ENCODE peak calls at places on chromosome 18, in eight cellular contexts. Z is CD4-positive, CD25-positive, alpha-beta regulatory T cell; V is GM12865; N is fibroblast of the conjunctiva; P is ELR; J is activated T-cell treated with anti-CD3 and anti-CD28 coated beads for 1 hour; U is mesendoderm; R is non-pigmented ciliary epithelial cell. M is an unnamed sample.

GRCh38 chr18:55779711-55780590 is 192.0 kb upstream of the TCF4 start:
- DNase-seq in Z (no peak), V (peak; percentile 30), N (no peak), P (peak; percentile 63), J (no peak), U (peak; percentile 63), R (no peak), M (no peak)

GRCh38 chr18:59699750-59700534 is 2.7 kb upstream of the CCBE1 start:
- DNase-seq in Z (no peak), V (no peak), N (no peak), P (no peak), J (no peak), U (no peak), R (no peak), M (no peak)

GRCh38 chr18:25669741-25670140 is 317.8 kb upstream of the ZNF521 start:
- DNase-seq in Z (no peak), V (no peak), N (no peak), P (peak; percentile 39), J (no peak), U (peak; percentile 37), R (no peak), M (no peak)

GRCh38 chr18:46372670-46373069 is 268.5 kb downstream of the HAUS1 start:
- DNase-seq in Z (no peak), V (no peak), N (no peak), P (no peak), J (no peak), U (no peak), R (no peak), M (no peak)

GRCh38 chr18:35490894-35491688 is 6.7 kb downstream of the INO80C start:
- DNase-seq in Z (no peak), V (no peak), N (no peak), P (no peak), J (no peak), U (peak; percentile 77), R (no peak), M (no peak)

GRCh38 chr18:10453885-10454772 is at the start of gene APCDD1:
- DNase-seq in Z (no peak), V (no peak), N (no peak), P (no peak), J (no peak), U (peak; percentile 93), R (no peak), M (no peak)

GRCh38 chr18:2274613-2275012 is 296.7 kb downstream of the METTL4 start:
- DNase-seq in Z (no peak), V (no peak), N (no peak), P (no peak), J (no peak), U (no peak), R (no peak), M (no peak)

GRCh38 chr18:38539871-38540270 is 974.3 kb upstream of the CELF4 start:
- DNase-seq in Z (no peak), V (no peak), N (no peak), P (no peak), J (no peak), U (no peak), R (no peak), M (no peak)

GRCh38 chr18:33749831-33750230 is 171.8 kb downstream of the ASXL3 start:
- DNase-seq in Z (no peak), V (peak; percentile 38), N (no peak), P (no peak), J (no peak), U (no peak), R (no peak), M (no peak)

GRCh38 chr18:525066-525797 is 24.7 kb upstream of the COLEC12 start:
- DNase-seq in Z (no peak), V (no peak), N (no peak), P (peak; percentile 95), J (no peak), U (no peak), R (peak; percentile 23), M (peak; percentile 33)

GRCh38 chr18:74234326-74235171 is 57.2 kb downstream of the CYB5A start:
- DNase-seq in Z (no peak), V (no peak), N (peak; percentile 77), P (peak; percentile 51), J (no peak), U (no peak), R (peak; percentile 62), M (no peak)

GRCh38 chr18:79335833-79336360 is 59.8 kb upstream of the NFATC1 start:
- DNase-seq in Z (no peak), V (no peak), N (no peak), P (no peak), J (no peak), U (no peak), R (no peak), M (no peak)

GRCh38 chr18:8856187-8856586 is 150.8 kb downstream of the MTCL1 start:
- DNase-seq in Z (no peak), V (no peak), N (no peak), P (no peak), J (no peak), U (no peak), R (no peak), M (no peak)

GRCh38 chr18:45752681-45753080 is 28.7 kb downstream of the SLC14A1 start:
- DNase-seq in Z (no peak), V (no peak), N (no peak), P (no peak), J (no peak), U (no peak), R (no peak), M (no peak)

GRCh38 chr18:48613589-48613988 is 74.8 kb downstream of the CTIF start:
- DNase-seq in Z (no peak), V (no peak), N (no peak), P (no peak), J (no peak), U (no peak), R (no peak), M (no peak)

GRCh38 chr18:6414118-6414722 is 491 bp downstream of the L3MBTL4 start:
- DNase-seq in Z (no peak), V (peak; percentile 80), N (no peak), P (no peak), J (no peak), U (peak; percentile 42), R (no peak), M (no peak)

GRCh38 chr18:38698108-38698507 is 1132.5 kb upstream of the CELF4 start:
- DNase-seq in Z (no peak), V (no peak), N (no peak), P (no peak), J (no peak), U (peak; percentile 5), R (no peak), M (no peak)

GRCh38 chr18:46035701-46036680 is 36.1 kb downstream of the PSTPIP2 start:
- DNase-seq in Z (no peak), V (no peak), N (no peak), P (peak; percentile 46), J (no peak), U (no peak), R (peak; percentile 9), M (no peak)

GRCh38 chr18:58363767-58364540 is 264.9 kb downstream of the ALPK2 start:
- DNase-seq in Z (no peak), V (no peak), N (no peak), P (peak; percentile 83), J (no peak), U (no peak), R (no peak), M (no peak)

GRCh38 chr18:41266616-41267015 is 688.4 kb upstream of the PIK3C3 start:
- DNase-seq in Z (no peak), V (no peak), N (no peak), P (no peak), J (no peak), U (no peak), R (peak; percentile 15), M (no peak)

GRCh38 chr18:3966985-3967856 is 487.9 kb downstream of the DLGAP1 start:
- DNase-seq in Z (no peak), V (no peak), N (no peak), P (peak; percentile 5), J (no peak), U (peak; percentile 49), R (no peak), M (no peak)

GRCh38 chr18:52319423-52319822 is 20.6 kb upstream of the DCC start:
- DNase-seq in Z (no peak), V (no peak), N (no peak), P (no peak), J (no peak), U (peak; percentile 66), R (no peak), M (no peak)

GRCh38 chr18:8706981-8707940 is 1.9 kb downstream of the MTCL1 start:
- DNase-seq in Z (no peak), V (no peak), N (peak; percentile 23), P (peak; percentile 88), J (no peak), U (peak; percentile 90), R (no peak), M (peak; percentile 51)

GRCh38 chr18:67232406-67232805 is 284.1 kb downstream of the DSEL start:
- DNase-seq in Z (no peak), V (no peak), N (peak; percentile 39), P (peak; percentile 69), J (no peak), U (peak; percentile 4), R (peak; percentile 78), M (no peak)

GRCh38 chr18:11147371-11147860 is 2.0 kb downstream of the PIEZO2 start:
- DNase-seq in Z (no peak), V (no peak), N (no peak), P (no peak), J (no peak), U (peak; percentile 46), R (no peak), M (no peak)

GRCh38 chr18:54973046-54973445 is 13.8 kb upstream of the CCDC68 start:
- DNase-seq in Z (no peak), V (no peak), N (no peak), P (peak; percentile 20), J (no peak), U (no peak), R (no peak), M (no peak)

GRCh38 chr18:75915941-75916640 is 488.6 kb upstream of the SMIM21 start:
- DNase-seq in Z (no peak), V (no peak), N (no peak), P (no peak), J (no peak), U (peak; percentile 84), R (no peak), M (no peak)

GRCh38 chr18:47191956-47192355 is 15.8 kb upstream of the IER3IP1 start:
- DNase-seq in Z (no peak), V (no peak), N (no peak), P (peak; percentile 34), J (no peak), U (peak; percentile 18), R (peak; percentile 9), M (no peak)

GRCh38 chr18:11821643-11822237 is 29.5 kb upstream of the CHMP1B start:
- DNase-seq in Z (no peak), V (no peak), N (no peak), P (no peak), J (no peak), U (no peak), R (no peak), M (no peak)

GRCh38 chr18:2907459-2908145 is 60.8 kb downstream of the EMILIN2 start:
- DNase-seq in Z (no peak), V (no peak), N (no peak), P (no peak), J (no peak), U (no peak), R (no peak), M (no peak)

GRCh38 chr18:4035521-4035920 is 419.6 kb downstream of the DLGAP1 start:
- DNase-seq in Z (no peak), V (no peak), N (no peak), P (no peak), J (no peak), U (peak; percentile 60), R (no peak), M (no peak)

GRCh38 chr18:13579874-13580273 is 146.5 kb downstream of the FAM210A start:
- DNase-seq in Z (no peak), V (no peak), N (no peak), P (no peak), J (no peak), U (no peak), R (no peak), M (no peak)

GRCh38 chr18:45386256-45386655 is 229.0 kb upstream of the SLC14A2 start:
- DNase-seq in Z (no peak), V (peak; percentile 26), N (peak; percentile 32), P (peak; percentile 10), J (no peak), U (peak; percentile 84), R (no peak), M (no peak)

GRCh38 chr18:30450927-30451326 is 591.6 kb downstream of the DSC3 start:
- DNase-seq in Z (no peak), V (no peak), N (no peak), P (peak; percentile 28), J (no peak), U (peak; percentile 34), R (no peak), M (no peak)